ENCODE peak calls at places on chromosomes 2 and 18, in ten cellular contexts. L is fibroblast of the aortic adventitia, O is PC-9, S is A549, F is uterus, W is kidney epithelial cell, I is GM12865, D is GM23338, N is OCI-LY7, J is body of pancreas. A is an unnamed sample.
A peak's percentile ranks its signal among the peaks of the same experiment; 100 is the strongest.

GRCh38 chr18:3995476-3996102 is 459.5 kb downstream of the DLGAP1 start:
- DNase-seq in L (peak; percentile 90), O (no peak), S (no peak), F (peak; percentile 27), W (peak; percentile 34), I (peak; percentile 84), D (peak; percentile 92), N (peak; percentile 85), J (peak; percentile 69), A (peak; percentile 39)

GRCh38 chr2:181785677-181786344 is 105.5 kb upstream of the NEUROD1 start:
- DNase-seq in L (peak; percentile 60), O (peak; percentile 96), S (no peak), F (no peak), W (no peak), I (no peak), D (no peak), N (no peak), J (no peak), A (peak; percentile 63)

GRCh38 chr2:168494190-168494711 is 38.2 kb downstream of the CERS6 start:
- DNase-seq in L (no peak), O (no peak), S (peak; percentile 13), F (no peak), W (no peak), I (no peak), D (peak; percentile 80), N (no peak), J (no peak), A (no peak)

GRCh38 chr2:134170269-134170668 is 83.6 kb upstream of the MGAT5 start:
- DNase-seq in L (peak; percentile 63), O (no peak), S (no peak), F (no peak), W (no peak), I (no peak), D (no peak), N (no peak), J (no peak), A (no peak)

GRCh38 chr2:218010116-218010837 is 7.5 kb upstream of the TNS1 start:
- DNase-seq in L (no peak), O (no peak), S (peak; percentile 90), F (peak; percentile 76), W (no peak), I (no peak), D (peak; percentile 59), N (no peak), J (peak; percentile 68), A (no peak)

GRCh38 chr2:189181706-189182105 is 2.1 kb upstream of the COL5A2 start:
- DNase-seq in L (no peak), O (no peak), S (no peak), F (no peak), W (no peak), I (no peak), D (no peak), N (no peak), J (no peak), A (no peak)

GRCh38 chr18:40004246-40004645 is 1950.8 kb upstream of the PIK3C3 start:
- DNase-seq in L (no peak), O (no peak), S (no peak), F (no peak), W (no peak), I (no peak), D (no peak), N (no peak), J (no peak), A (no peak)

GRCh38 chr18:5488844-5489243 is 55.0 kb downstream of the EPB41L3 start:
- DNase-seq in L (peak; percentile 6), O (no peak), S (no peak), F (peak; percentile 35), W (no peak), I (no peak), D (peak; percentile 42), N (no peak), J (no peak), A (no peak)

GRCh38 chr2:236665572-236666118 is 96.0 kb downstream of the ACKR3 start:
- DNase-seq in L (no peak), O (peak; percentile 51), S (peak; percentile 26), F (no peak), W (no peak), I (peak; percentile 24), D (no peak), N (no peak), J (no peak), A (peak; percentile 42)

GRCh38 chr2:206392118-206392517 is 51.2 kb upstream of the ADAM23 start:
- DNase-seq in L (peak; percentile 64), O (peak; percentile 49), S (peak; percentile 59), F (no peak), W (no peak), I (peak; percentile 65), D (peak; percentile 87), N (peak; percentile 48), J (no peak), A (peak; percentile 24)

GRCh38 chr2:19262150-19262549 is 96.3 kb downstream of the OSR1 start:
- DNase-seq in L (no peak), O (no peak), S (no peak), F (no peak), W (no peak), I (no peak), D (no peak), N (no peak), J (no peak), A (no peak)

GRCh38 chr2:30147715-30148611 is 1.2 kb downstream of the YPEL5 start:
- DNase-seq in L (peak; percentile 45), O (peak; percentile 38), S (peak; percentile 88), F (peak; percentile 75), W (no peak), I (peak; percentile 77), D (peak; percentile 80), N (peak; percentile 84), J (peak; percentile 78), A (no peak)

GRCh38 chr2:84851876-84852275 is 29.0 kb downstream of the TRABD2A start:
- DNase-seq in L (no peak), O (no peak), S (no peak), F (no peak), W (no peak), I (no peak), D (no peak), N (no peak), J (no peak), A (no peak)

DNA sequence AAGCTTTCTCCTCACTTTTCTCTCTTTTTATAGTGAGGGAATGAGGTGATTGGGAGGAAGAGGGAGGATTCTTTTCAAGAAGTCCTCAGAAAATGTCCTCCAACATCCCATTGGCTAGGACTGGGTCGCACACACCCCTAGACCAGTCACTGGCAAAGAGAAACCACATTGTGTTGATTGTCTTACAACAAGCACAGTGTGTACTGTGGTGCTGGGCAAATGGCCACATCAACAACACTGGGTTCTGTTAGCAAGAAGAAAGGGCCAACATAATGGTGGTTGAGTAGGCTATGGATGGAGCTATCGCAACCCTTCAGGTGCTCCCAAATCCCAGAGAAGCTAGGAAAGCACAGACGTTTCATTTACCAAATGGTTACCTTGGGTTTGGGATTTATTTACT is 18.7 kb upstream of the PTPN4 start:
- DNase-seq in L (no peak), O (no peak), S (no peak), F (no peak), W (no peak), I (no peak), D (no peak), N (no peak), J (no peak), A (no peak)
- H3K4me3 ChIP-seq in L (no peak overlapping the region), O (no peak overlapping the region), S (no peak overlapping the region), F (no peak overlapping the region), W (no peak overlapping the region), I (no peak overlapping the region), D (no peak overlapping the region), N (no peak overlapping the region), J (no peak overlapping the region), A (no peak overlapping the region)

DNA sequence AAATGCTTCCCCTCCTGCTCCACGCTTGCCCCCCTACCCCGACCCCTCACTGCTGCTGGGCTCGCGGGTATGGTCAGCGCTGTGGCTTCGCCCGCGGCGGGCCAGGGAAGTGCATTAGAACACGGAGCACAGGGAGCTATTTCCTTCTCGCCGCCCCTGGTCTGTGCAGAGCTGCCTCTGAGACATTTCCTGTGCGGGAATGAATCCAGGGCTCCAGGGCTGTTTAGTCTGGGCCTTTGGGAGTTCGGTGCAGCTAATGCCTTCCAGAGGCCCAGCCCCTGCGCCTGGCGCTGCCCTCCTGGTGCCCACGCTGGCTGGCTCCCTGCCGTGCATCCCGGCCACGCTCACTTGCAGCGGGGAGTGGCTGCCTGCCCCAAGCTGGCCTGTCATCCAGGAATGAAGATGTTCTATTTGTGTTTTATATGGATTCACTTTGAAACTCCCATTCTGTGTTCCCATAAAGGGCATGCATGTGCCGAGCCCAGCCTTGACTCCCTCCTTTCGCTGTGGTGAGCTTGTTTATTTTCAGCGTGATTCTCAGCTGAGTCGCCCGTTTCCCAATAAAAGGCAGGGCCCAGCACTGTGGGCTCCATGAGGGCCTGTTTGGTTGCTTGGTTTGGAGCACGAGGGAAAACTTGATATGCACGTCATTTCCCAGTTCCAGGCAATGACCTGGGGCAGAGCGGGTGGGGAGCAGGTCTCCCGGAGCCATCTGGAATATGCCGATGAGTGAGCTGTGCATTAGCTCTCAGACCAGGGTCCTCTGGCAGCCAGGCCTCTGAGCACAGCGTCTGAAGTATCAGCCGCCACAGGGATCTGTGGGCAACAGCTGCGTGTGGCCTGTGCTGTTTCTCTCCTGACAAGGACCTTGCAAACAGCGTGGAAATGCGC is 42.7 kb downstream of the SH3RF3 start:
- DNase-seq in L (peak; percentile 98), O (no peak), S (no peak), F (peak; percentile 50), W (peak; percentile 35), I (no peak), D (no peak), N (no peak), J (peak; percentile 39), A (peak; percentile 97)
- TF ChIP-seq CTCF in L (peak; percentile 69), O (no peak), S (no peak), F (peak; percentile 27), W (no peak), I (no peak), D (no peak), N (no peak), J (no peak), A (no peak)

DNA sequence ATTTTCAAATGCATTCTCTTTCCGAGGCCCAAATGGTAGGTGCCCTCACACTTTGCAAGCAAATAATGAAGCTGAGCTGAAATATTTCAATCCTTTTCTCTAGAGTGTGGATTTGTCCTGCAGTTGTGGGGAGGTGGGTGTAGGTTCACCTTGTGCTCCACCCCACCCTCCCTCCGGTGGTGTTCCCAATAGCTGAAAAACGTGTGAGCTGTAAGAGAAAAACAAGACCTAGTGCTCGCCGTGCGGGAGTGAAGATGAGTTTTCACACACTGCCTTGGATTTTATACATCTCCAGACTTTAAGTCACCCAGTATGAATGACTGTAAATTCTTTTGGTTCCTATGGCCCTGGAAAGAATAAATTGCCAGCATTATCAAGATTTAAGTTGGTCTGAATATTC is 2.0 kb upstream of the SOX11 start:
- DNase-seq in L (no peak), O (no peak), S (no peak), F (no peak), W (no peak), I (no peak), D (no peak), N (no peak), J (no peak), A (peak; percentile 34)
- H3K4me3 ChIP-seq in L (no peak overlapping the region), O (no peak overlapping the region), S (no peak overlapping the region), F (no peak overlapping the region), W (peak overlapping the region; percentile 68), I (no peak overlapping the region), D (peak overlapping the region; percentile 97), N (no peak overlapping the region), J (no peak overlapping the region), A (peak overlapping the region; percentile 98)

DNA sequence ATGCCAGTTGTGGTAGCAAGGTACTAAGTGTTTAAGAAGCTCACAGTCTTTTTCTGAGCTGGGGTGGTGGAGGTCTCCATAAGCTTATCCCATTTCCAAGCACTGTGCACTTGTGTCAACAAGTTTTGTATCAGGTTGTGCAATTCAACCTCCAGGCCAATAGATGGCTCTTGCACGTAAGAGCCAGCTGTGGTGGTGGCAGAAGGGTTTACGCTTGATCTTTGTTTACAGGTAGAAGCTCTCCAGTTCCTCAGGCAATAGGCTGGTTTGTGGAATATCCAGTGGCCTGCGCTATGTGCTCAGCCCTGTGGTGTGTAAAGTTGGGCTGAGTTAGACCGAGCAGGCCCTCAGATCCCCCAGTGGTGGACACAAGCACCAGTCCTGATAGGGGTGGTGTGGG is 89.7 kb upstream of the CNTNAP5 start:
- DNase-seq in L (no peak), O (no peak), S (no peak), F (no peak), W (no peak), I (no peak), D (no peak), N (no peak), J (no peak), A (no peak)
- TF ChIP-seq CTCF in L (no peak), O (no peak), S (no peak), F (no peak), W (no peak), I (no peak), D (peak; percentile 39), N (no peak), J (no peak), A (no peak)